ENCODE peak calls at places on chromosomes 4 and X, in ten cellular contexts. One of them, this sample, is unnamed.

GRCh38 chr4:86358176-86358701 is 1.6 kb downstream of the MAPK10 start:
- ATAC-seq in stimulated activated effector memory CD8-positive, alpha-beta T cell treated with anti-CD3 and anti-CD28 coated beads, Interleukin-12 subunit alpha, Interleukin-12 subunit beta, amount 100 ng/mL, for 72 hours: no peak
- ATAC-seq in foreskin keratinocyte: no peak
- ATAC-seq in upper lobe of right lung: no peak
- ATAC-seq in omental fat pad: no peak
- ATAC-seq in left lobe of liver: no peak
- ATAC-seq in IMR-90: peak
- ATAC-seq in T-helper 17 cell: no peak
- ATAC-seq in stimulated activated naive B cell treated with anti-CD40 and anti-IgM and Interleukin-4, amounts not matched to agents 10 μg/mL and 1 μg/mL and 100 μg/mL, for 72 hours: no peak
- ATAC-seq in HepG2: no peak
- ATAC-seq in this sample: peak

GRCh38 chr4:36709986-36710385 is 428.6 kb downstream of the DTHD1 start:
- ATAC-seq in stimulated activated effector memory CD8-positive, alpha-beta T cell treated with anti-CD3 and anti-CD28 coated beads, Interleukin-12 subunit alpha, Interleukin-12 subunit beta, amount 100 ng/mL, for 72 hours: no peak
- ATAC-seq in stimulated activated naive B cell treated with anti-CD40 and anti-IgM and Interleukin-4, amounts not matched to agents 10 μg/mL and 1 μg/mL and 100 μg/mL, for 72 hours: no peak
- ATAC-seq in T-helper 17 cell: no peak
- ATAC-seq in foreskin keratinocyte: no peak
- ATAC-seq in HepG2: no peak
- ATAC-seq in IMR-90: no peak
- ATAC-seq in upper lobe of right lung: no peak
- ATAC-seq in left lobe of liver: no peak
- ATAC-seq in omental fat pad: no peak
- ATAC-seq in this sample: no peak

GRCh38 chr4:149901128-149901527 is 85.5 kb upstream of the IQCM start:
- ATAC-seq in upper lobe of right lung: no peak
- ATAC-seq in HepG2: no peak
- ATAC-seq in foreskin keratinocyte: no peak
- ATAC-seq in left lobe of liver: no peak
- ATAC-seq in stimulated activated effector memory CD8-positive, alpha-beta T cell treated with anti-CD3 and anti-CD28 coated beads, Interleukin-12 subunit alpha, Interleukin-12 subunit beta, amount 100 ng/mL, for 72 hours: no peak
- ATAC-seq in omental fat pad: no peak
- ATAC-seq in stimulated activated naive B cell treated with anti-CD40 and anti-IgM and Interleukin-4, amounts not matched to agents 10 μg/mL and 1 μg/mL and 100 μg/mL, for 72 hours: no peak
- ATAC-seq in T-helper 17 cell: no peak
- ATAC-seq in IMR-90: no peak
- ATAC-seq in this sample: no peak

GRCh38 chr4:82900016-82900334 is 560 bp upstream of the THAP9 start:
- ATAC-seq in IMR-90: no peak
- ATAC-seq in T-helper 17 cell: no peak
- ATAC-seq in HepG2: no peak
- ATAC-seq in upper lobe of right lung: no peak
- ATAC-seq in stimulated activated effector memory CD8-positive, alpha-beta T cell treated with anti-CD3 and anti-CD28 coated beads, Interleukin-12 subunit alpha, Interleukin-12 subunit beta, amount 100 ng/mL, for 72 hours: peak
- ATAC-seq in foreskin keratinocyte: peak
- ATAC-seq in stimulated activated naive B cell treated with anti-CD40 and anti-IgM and Interleukin-4, amounts not matched to agents 10 μg/mL and 1 μg/mL and 100 μg/mL, for 72 hours: peak
- ATAC-seq in left lobe of liver: peak
- ATAC-seq in omental fat pad: no peak
- ATAC-seq in this sample: peak

GRCh38 chr4:140622333-140622958 is 53.7 kb upstream of the UCP1 start:
- ATAC-seq in stimulated activated naive B cell treated with anti-CD40 and anti-IgM and Interleukin-4, amounts not matched to agents 10 μg/mL and 1 μg/mL and 100 μg/mL, for 72 hours: no peak
- ATAC-seq in HepG2: peak
- ATAC-seq in upper lobe of right lung: peak
- ATAC-seq in stimulated activated effector memory CD8-positive, alpha-beta T cell treated with anti-CD3 and anti-CD28 coated beads, Interleukin-12 subunit alpha, Interleukin-12 subunit beta, amount 100 ng/mL, for 72 hours: no peak
- ATAC-seq in left lobe of liver: no peak
- ATAC-seq in omental fat pad: no peak
- ATAC-seq in T-helper 17 cell: no peak
- ATAC-seq in foreskin keratinocyte: no peak
- ATAC-seq in IMR-90: no peak
- ATAC-seq in this sample: no peak

GRCh38 chr4:10203851-10204250 is 87.3 kb upstream of the WDR1 start:
- ATAC-seq in omental fat pad: no peak
- ATAC-seq in foreskin keratinocyte: no peak
- ATAC-seq in HepG2: no peak
- ATAC-seq in stimulated activated effector memory CD8-positive, alpha-beta T cell treated with anti-CD3 and anti-CD28 coated beads, Interleukin-12 subunit alpha, Interleukin-12 subunit beta, amount 100 ng/mL, for 72 hours: no peak
- ATAC-seq in T-helper 17 cell: no peak
- ATAC-seq in upper lobe of right lung: no peak
- ATAC-seq in IMR-90: no peak
- ATAC-seq in left lobe of liver: no peak
- ATAC-seq in stimulated activated naive B cell treated with anti-CD40 and anti-IgM and Interleukin-4, amounts not matched to agents 10 μg/mL and 1 μg/mL and 100 μg/mL, for 72 hours: no peak
- ATAC-seq in this sample: no peak

GRCh38 chr4:76783836-76784235 is 114.1 kb downstream of the SOWAHB start:
- ATAC-seq in left lobe of liver: no peak
- ATAC-seq in foreskin keratinocyte: no peak
- ATAC-seq in upper lobe of right lung: peak
- ATAC-seq in stimulated activated effector memory CD8-positive, alpha-beta T cell treated with anti-CD3 and anti-CD28 coated beads, Interleukin-12 subunit alpha, Interleukin-12 subunit beta, amount 100 ng/mL, for 72 hours: peak
- ATAC-seq in omental fat pad: no peak
- ATAC-seq in IMR-90: peak
- ATAC-seq in T-helper 17 cell: no peak
- ATAC-seq in stimulated activated naive B cell treated with anti-CD40 and anti-IgM and Interleukin-4, amounts not matched to agents 10 μg/mL and 1 μg/mL and 100 μg/mL, for 72 hours: peak
- ATAC-seq in HepG2: no peak
- ATAC-seq in this sample: no peak

GRCh38 chr4:112735474-112735951 is 98.6 kb downstream of the LARP7 start:
- ATAC-seq in omental fat pad: no peak
- ATAC-seq in HepG2: no peak
- ATAC-seq in upper lobe of right lung: no peak
- ATAC-seq in foreskin keratinocyte: peak
- ATAC-seq in IMR-90: no peak
- ATAC-seq in stimulated activated effector memory CD8-positive, alpha-beta T cell treated with anti-CD3 and anti-CD28 coated beads, Interleukin-12 subunit alpha, Interleukin-12 subunit beta, amount 100 ng/mL, for 72 hours: peak
- ATAC-seq in stimulated activated naive B cell treated with anti-CD40 and anti-IgM and Interleukin-4, amounts not matched to agents 10 μg/mL and 1 μg/mL and 100 μg/mL, for 72 hours: peak
- ATAC-seq in T-helper 17 cell: peak
- ATAC-seq in left lobe of liver: no peak
- ATAC-seq in this sample: peak

GRCh38 chr4:182307746-182308145 is 64.5 kb downstream of the TENM3 start:
- ATAC-seq in upper lobe of right lung: peak
- ATAC-seq in stimulated activated naive B cell treated with anti-CD40 and anti-IgM and Interleukin-4, amounts not matched to agents 10 μg/mL and 1 μg/mL and 100 μg/mL, for 72 hours: no peak
- ATAC-seq in omental fat pad: no peak
- ATAC-seq in IMR-90: peak
- ATAC-seq in HepG2: no peak
- ATAC-seq in foreskin keratinocyte: peak
- ATAC-seq in stimulated activated effector memory CD8-positive, alpha-beta T cell treated with anti-CD3 and anti-CD28 coated beads, Interleukin-12 subunit alpha, Interleukin-12 subunit beta, amount 100 ng/mL, for 72 hours: no peak
- ATAC-seq in left lobe of liver: no peak
- ATAC-seq in T-helper 17 cell: no peak
- ATAC-seq in this sample: peak

GRCh38 chr4:163344147-163345050 is 707 bp downstream of the NPY5R start:
- ATAC-seq in upper lobe of right lung: peak
- ATAC-seq in HepG2: peak
- ATAC-seq in left lobe of liver: peak
- ATAC-seq in stimulated activated naive B cell treated with anti-CD40 and anti-IgM and Interleukin-4, amounts not matched to agents 10 μg/mL and 1 μg/mL and 100 μg/mL, for 72 hours: peak
- ATAC-seq in IMR-90: peak
- ATAC-seq in omental fat pad: peak
- ATAC-seq in stimulated activated effector memory CD8-positive, alpha-beta T cell treated with anti-CD3 and anti-CD28 coated beads, Interleukin-12 subunit alpha, Interleukin-12 subunit beta, amount 100 ng/mL, for 72 hours: no peak
- ATAC-seq in T-helper 17 cell: no peak
- ATAC-seq in foreskin keratinocyte: peak
- ATAC-seq in this sample: peak

GRCh38 chr4:41933997-41934812 is 1.0 kb upstream of the TMEM33 start:
- ATAC-seq in HepG2: peak
- ATAC-seq in T-helper 17 cell: no peak
- ATAC-seq in omental fat pad: no peak
- ATAC-seq in upper lobe of right lung: peak
- ATAC-seq in stimulated activated effector memory CD8-positive, alpha-beta T cell treated with anti-CD3 and anti-CD28 coated beads, Interleukin-12 subunit alpha, Interleukin-12 subunit beta, amount 100 ng/mL, for 72 hours: no peak
- ATAC-seq in IMR-90: no peak
- ATAC-seq in foreskin keratinocyte: no peak
- ATAC-seq in stimulated activated naive B cell treated with anti-CD40 and anti-IgM and Interleukin-4, amounts not matched to agents 10 μg/mL and 1 μg/mL and 100 μg/mL, for 72 hours: no peak
- ATAC-seq in left lobe of liver: peak
- ATAC-seq in this sample: no peak

GRCh38 chr4:155929833-155930232 is 23.8 kb downstream of the CTSO start:
- ATAC-seq in IMR-90: no peak
- ATAC-seq in stimulated activated effector memory CD8-positive, alpha-beta T cell treated with anti-CD3 and anti-CD28 coated beads, Interleukin-12 subunit alpha, Interleukin-12 subunit beta, amount 100 ng/mL, for 72 hours: no peak
- ATAC-seq in left lobe of liver: no peak
- ATAC-seq in omental fat pad: no peak
- ATAC-seq in T-helper 17 cell: no peak
- ATAC-seq in HepG2: no peak
- ATAC-seq in upper lobe of right lung: peak
- ATAC-seq in foreskin keratinocyte: no peak
- ATAC-seq in stimulated activated naive B cell treated with anti-CD40 and anti-IgM and Interleukin-4, amounts not matched to agents 10 μg/mL and 1 μg/mL and 100 μg/mL, for 72 hours: no peak
- ATAC-seq in this sample: no peak

GRCh38 chr4:77579406-77580076 is 26.1 kb upstream of the CXCL13 start:
- ATAC-seq in IMR-90: peak
- ATAC-seq in upper lobe of right lung: peak
- ATAC-seq in stimulated activated effector memory CD8-positive, alpha-beta T cell treated with anti-CD3 and anti-CD28 coated beads, Interleukin-12 subunit alpha, Interleukin-12 subunit beta, amount 100 ng/mL, for 72 hours: peak
- ATAC-seq in T-helper 17 cell: no peak
- ATAC-seq in omental fat pad: peak
- ATAC-seq in stimulated activated naive B cell treated with anti-CD40 and anti-IgM and Interleukin-4, amounts not matched to agents 10 μg/mL and 1 μg/mL and 100 μg/mL, for 72 hours: peak
- ATAC-seq in left lobe of liver: peak
- ATAC-seq in HepG2: no peak
- ATAC-seq in foreskin keratinocyte: peak
- ATAC-seq in this sample: peak

GRCh38 chrX:39439910-39440733 is 638.9 kb downstream of the MID1IP1 start:
- ATAC-seq in left lobe of liver: no peak
- ATAC-seq in HepG2: no peak
- ATAC-seq in upper lobe of right lung: no peak
- ATAC-seq in foreskin keratinocyte: no peak
- ATAC-seq in stimulated activated naive B cell treated with anti-CD40 and anti-IgM and Interleukin-4, amounts not matched to agents 10 μg/mL and 1 μg/mL and 100 μg/mL, for 72 hours: peak
- ATAC-seq in T-helper 17 cell: peak
- ATAC-seq in omental fat pad: no peak
- ATAC-seq in stimulated activated effector memory CD8-positive, alpha-beta T cell treated with anti-CD3 and anti-CD28 coated beads, Interleukin-12 subunit alpha, Interleukin-12 subunit beta, amount 100 ng/mL, for 72 hours: peak
- ATAC-seq in IMR-90: no peak
- ATAC-seq in this sample: no peak

GRCh38 chr4:185202984-185203379 is 818 bp downstream of the CFAP97 start:
- ATAC-seq in stimulated activated naive B cell treated with anti-CD40 and anti-IgM and Interleukin-4, amounts not matched to agents 10 μg/mL and 1 μg/mL and 100 μg/mL, for 72 hours: peak
- ATAC-seq in omental fat pad: no peak
- ATAC-seq in foreskin keratinocyte: no peak
- ATAC-seq in upper lobe of right lung: no peak
- ATAC-seq in stimulated activated effector memory CD8-positive, alpha-beta T cell treated with anti-CD3 and anti-CD28 coated beads, Interleukin-12 subunit alpha, Interleukin-12 subunit beta, amount 100 ng/mL, for 72 hours: peak
- ATAC-seq in left lobe of liver: peak
- ATAC-seq in HepG2: peak
- ATAC-seq in T-helper 17 cell: peak
- ATAC-seq in IMR-90: no peak
- ATAC-seq in this sample: peak

GRCh38 chrX:1322393-1322792 is 14.2 kb upstream of the IL3RA start:
- ATAC-seq in omental fat pad: no peak
- ATAC-seq in upper lobe of right lung: peak
- ATAC-seq in foreskin keratinocyte: no peak
- ATAC-seq in IMR-90: no peak
- ATAC-seq in left lobe of liver: no peak
- ATAC-seq in HepG2: no peak
- ATAC-seq in stimulated activated naive B cell treated with anti-CD40 and anti-IgM and Interleukin-4, amounts not matched to agents 10 μg/mL and 1 μg/mL and 100 μg/mL, for 72 hours: no peak
- ATAC-seq in T-helper 17 cell: no peak
- ATAC-seq in stimulated activated effector memory CD8-positive, alpha-beta T cell treated with anti-CD3 and anti-CD28 coated beads, Interleukin-12 subunit alpha, Interleukin-12 subunit beta, amount 100 ng/mL, for 72 hours: peak
- ATAC-seq in this sample: no peak

GRCh38 chr4:99855677-99856076 is 38.5 kb downstream of the LAMTOR3 start:
- ATAC-seq in stimulated activated naive B cell treated with anti-CD40 and anti-IgM and Interleukin-4, amounts not matched to agents 10 μg/mL and 1 μg/mL and 100 μg/mL, for 72 hours: peak
- ATAC-seq in HepG2: no peak
- ATAC-seq in left lobe of liver: peak
- ATAC-seq in IMR-90: peak
- ATAC-seq in foreskin keratinocyte: no peak
- ATAC-seq in upper lobe of right lung: peak
- ATAC-seq in T-helper 17 cell: peak
- ATAC-seq in stimulated activated effector memory CD8-positive, alpha-beta T cell treated with anti-CD3 and anti-CD28 coated beads, Interleukin-12 subunit alpha, Interleukin-12 subunit beta, amount 100 ng/mL, for 72 hours: no peak
- ATAC-seq in omental fat pad: no peak
- ATAC-seq in this sample: no peak

GRCh38 chr4:136928957-136929411 is 603.3 kb downstream of the PCDH18 start:
- ATAC-seq in omental fat pad: peak
- ATAC-seq in T-helper 17 cell: no peak
- ATAC-seq in HepG2: no peak
- ATAC-seq in IMR-90: no peak
- ATAC-seq in foreskin keratinocyte: no peak
- ATAC-seq in stimulated activated effector memory CD8-positive, alpha-beta T cell treated with anti-CD3 and anti-CD28 coated beads, Interleukin-12 subunit alpha, Interleukin-12 subunit beta, amount 100 ng/mL, for 72 hours: peak
- ATAC-seq in left lobe of liver: no peak
- ATAC-seq in stimulated activated naive B cell treated with anti-CD40 and anti-IgM and Interleukin-4, amounts not matched to agents 10 μg/mL and 1 μg/mL and 100 μg/mL, for 72 hours: no peak
- ATAC-seq in upper lobe of right lung: peak
- ATAC-seq in this sample: no peak

GRCh38 chr4:94483895-94484294 is 32.2 kb downstream of the PDLIM5 start:
- ATAC-seq in left lobe of liver: peak
- ATAC-seq in foreskin keratinocyte: no peak
- ATAC-seq in stimulated activated naive B cell treated with anti-CD40 and anti-IgM and Interleukin-4, amounts not matched to agents 10 μg/mL and 1 μg/mL and 100 μg/mL, for 72 hours: no peak
- ATAC-seq in omental fat pad: no peak
- ATAC-seq in stimulated activated effector memory CD8-positive, alpha-beta T cell treated with anti-CD3 and anti-CD28 coated beads, Interleukin-12 subunit alpha, Interleukin-12 subunit beta, amount 100 ng/mL, for 72 hours: no peak
- ATAC-seq in IMR-90: no peak
- ATAC-seq in HepG2: no peak
- ATAC-seq in T-helper 17 cell: no peak
- ATAC-seq in upper lobe of right lung: no peak
- ATAC-seq in this sample: no peak

GRCh38 chr4:23091674-23092073 is 398.9 kb downstream of the GBA3 start:
- ATAC-seq in T-helper 17 cell: no peak
- ATAC-seq in foreskin keratinocyte: no peak
- ATAC-seq in left lobe of liver: no peak
- ATAC-seq in HepG2: no peak
- ATAC-seq in stimulated activated naive B cell treated with anti-CD40 and anti-IgM and Interleukin-4, amounts not matched to agents 10 μg/mL and 1 μg/mL and 100 μg/mL, for 72 hours: no peak
- ATAC-seq in upper lobe of right lung: no peak
- ATAC-seq in omental fat pad: no peak
- ATAC-seq in IMR-90: no peak
- ATAC-seq in stimulated activated effector memory CD8-positive, alpha-beta T cell treated with anti-CD3 and anti-CD28 coated beads, Interleukin-12 subunit alpha, Interleukin-12 subunit beta, amount 100 ng/mL, for 72 hours: no peak
- ATAC-seq in this sample: no peak

GRCh38 chr4:146256328-146256727 is 42.0 kb downstream of the REELD1 start:
- ATAC-seq in IMR-90: peak
- ATAC-seq in omental fat pad: no peak
- ATAC-seq in left lobe of liver: no peak
- ATAC-seq in HepG2: no peak
- ATAC-seq in foreskin keratinocyte: no peak
- ATAC-seq in T-helper 17 cell: no peak
- ATAC-seq in stimulated activated effector memory CD8-positive, alpha-beta T cell treated with anti-CD3 and anti-CD28 coated beads, Interleukin-12 subunit alpha, Interleukin-12 subunit beta, amount 100 ng/mL, for 72 hours: no peak
- ATAC-seq in stimulated activated naive B cell treated with anti-CD40 and anti-IgM and Interleukin-4, amounts not matched to agents 10 μg/mL and 1 μg/mL and 100 μg/mL, for 72 hours: no peak
- ATAC-seq in upper lobe of right lung: no peak
- ATAC-seq in this sample: peak

GRCh38 chrX:156001667-156002021 is 4.1 kb downstream of the IL9R start:
- ATAC-seq in IMR-90: no peak
- ATAC-seq in omental fat pad: no peak
- ATAC-seq in upper lobe of right lung: no peak
- ATAC-seq in stimulated activated naive B cell treated with anti-CD40 and anti-IgM and Interleukin-4, amounts not matched to agents 10 μg/mL and 1 μg/mL and 100 μg/mL, for 72 hours: no peak
- ATAC-seq in left lobe of liver: no peak
- ATAC-seq in foreskin keratinocyte: no peak
- ATAC-seq in HepG2: no peak
- ATAC-seq in T-helper 17 cell: peak
- ATAC-seq in stimulated activated effector memory CD8-positive, alpha-beta T cell treated with anti-CD3 and anti-CD28 coated beads, Interleukin-12 subunit alpha, Interleukin-12 subunit beta, amount 100 ng/mL, for 72 hours: no peak
- ATAC-seq in this sample: no peak

GRCh38 chrX:153885968-153886903 is at the start of gene L1CAM:
- ATAC-seq in left lobe of liver: no peak
- ATAC-seq in HepG2: no peak
- ATAC-seq in T-helper 17 cell: peak
- ATAC-seq in omental fat pad: no peak
- ATAC-seq in stimulated activated naive B cell treated with anti-CD40 and anti-IgM and Interleukin-4, amounts not matched to agents 10 μg/mL and 1 μg/mL and 100 μg/mL, for 72 hours: no peak
- ATAC-seq in upper lobe of right lung: no peak
- ATAC-seq in foreskin keratinocyte: peak
- ATAC-seq in stimulated activated effector memory CD8-positive, alpha-beta T cell treated with anti-CD3 and anti-CD28 coated beads, Interleukin-12 subunit alpha, Interleukin-12 subunit beta, amount 100 ng/mL, for 72 hours: peak
- ATAC-seq in IMR-90: peak
- ATAC-seq in this sample: no peak

GRCh38 chrX:100600769-100601168 is 16.0 kb downstream of the TNMD start:
- ATAC-seq in stimulated activated naive B cell treated with anti-CD40 and anti-IgM and Interleukin-4, amounts not matched to agents 10 μg/mL and 1 μg/mL and 100 μg/mL, for 72 hours: peak
- ATAC-seq in foreskin keratinocyte: no peak
- ATAC-seq in T-helper 17 cell: no peak
- ATAC-seq in omental fat pad: no peak
- ATAC-seq in upper lobe of right lung: no peak
- ATAC-seq in IMR-90: no peak
- ATAC-seq in HepG2: no peak
- ATAC-seq in left lobe of liver: peak
- ATAC-seq in stimulated activated effector memory CD8-positive, alpha-beta T cell treated with anti-CD3 and anti-CD28 coated beads, Interleukin-12 subunit alpha, Interleukin-12 subunit beta, amount 100 ng/mL, for 72 hours: no peak
- ATAC-seq in this sample: no peak

This sample was measured in SK-N-SH treated with all-trans-retinoic acid at 6 μM for 48 hours.